ENCODE peak calls at places on chromosomes 11 and 22, in ten cellular contexts. One of them, this sample, is unnamed.

GRCh38 chr22:43423046-43423445 is 11.2 kb downstream of the MPPED1 start:
- DNase-seq in fibroblast of pulmonary artery: no peak
- DNase-seq in mammary epithelial cell: no peak
- DNase-seq in pancreas: peak; percentile 5
- DNase-seq in A549: no peak
- DNase-seq in tibial artery: no peak
- DNase-seq in stomach: no peak
- DNase-seq in right lobe of liver: no peak
- DNase-seq in prostate gland: no peak
- DNase-seq in esophagus squamous epithelium: no peak
- DNase-seq in this sample: no peak

GRCh38 chr11:2574553-2575535 is 125.0 kb downstream of the KCNQ1OT1 start:
- DNase-seq in fibroblast of pulmonary artery: no peak
- DNase-seq in mammary epithelial cell: peak; percentile 24
- DNase-seq in pancreas: peak; percentile 24
- DNase-seq in A549: no peak
- DNase-seq in tibial artery: peak; percentile 59
- DNase-seq in stomach: peak; percentile 89
- DNase-seq in right lobe of liver: peak; percentile 14
- DNase-seq in prostate gland: peak; percentile 71
- DNase-seq in esophagus squamous epithelium: no peak
- DNase-seq in this sample: no peak

GRCh38 chr11:119782021-119782420 is 53.0 kb upstream of the NECTIN1 start:
- DNase-seq in fibroblast of pulmonary artery: no peak
- DNase-seq in mammary epithelial cell: no peak
- DNase-seq in pancreas: no peak
- DNase-seq in A549: no peak
- DNase-seq in tibial artery: no peak
- DNase-seq in stomach: no peak
- DNase-seq in right lobe of liver: no peak
- DNase-seq in prostate gland: no peak
- DNase-seq in esophagus squamous epithelium: no peak
- DNase-seq in this sample: no peak

GRCh38 chr11:2804189-2804588 is 81.4 kb downstream of the CDKN1C start:
- DNase-seq in fibroblast of pulmonary artery: no peak
- DNase-seq in mammary epithelial cell: no peak
- DNase-seq in pancreas: no peak
- DNase-seq in A549: no peak
- DNase-seq in tibial artery: no peak
- DNase-seq in stomach: no peak
- DNase-seq in right lobe of liver: peak; percentile 5
- DNase-seq in prostate gland: no peak
- DNase-seq in esophagus squamous epithelium: no peak
- DNase-seq in this sample: no peak

GRCh38 chr11:97732011-97732632 is 1288.6 kb upstream of the CNTN5 start:
- DNase-seq in fibroblast of pulmonary artery: no peak
- DNase-seq in mammary epithelial cell: peak; percentile 9
- DNase-seq in pancreas: no peak
- DNase-seq in A549: no peak
- DNase-seq in tibial artery: no peak
- DNase-seq in stomach: no peak
- DNase-seq in right lobe of liver: no peak
- DNase-seq in prostate gland: no peak
- DNase-seq in esophagus squamous epithelium: no peak
- DNase-seq in this sample: no peak

GRCh38 chr11:99548264-99548663 is 527.5 kb downstream of the CNTN5 start:
- DNase-seq in fibroblast of pulmonary artery: peak; percentile 10
- DNase-seq in mammary epithelial cell: no peak
- DNase-seq in pancreas: no peak
- DNase-seq in A549: no peak
- DNase-seq in tibial artery: no peak
- DNase-seq in stomach: no peak
- DNase-seq in right lobe of liver: no peak
- DNase-seq in prostate gland: no peak
- DNase-seq in esophagus squamous epithelium: no peak
- DNase-seq in this sample: no peak

GRCh38 chr22:17576475-17576874 is 13.2 kb downstream of the SLC25A18 start:
- DNase-seq in fibroblast of pulmonary artery: peak; percentile 80
- DNase-seq in mammary epithelial cell: peak; percentile 99
- DNase-seq in pancreas: no peak
- DNase-seq in A549: no peak
- DNase-seq in tibial artery: no peak
- DNase-seq in stomach: no peak
- DNase-seq in right lobe of liver: no peak
- DNase-seq in prostate gland: no peak
- DNase-seq in esophagus squamous epithelium: no peak
- DNase-seq in this sample: peak; percentile 34

GRCh38 chr11:118401880-118402590 is 629 bp downstream of the ATP5MG start:
- DNase-seq in fibroblast of pulmonary artery: peak; percentile 88
- DNase-seq in mammary epithelial cell: peak; percentile 63
- DNase-seq in pancreas: no peak
- DNase-seq in A549: peak; percentile 18
- DNase-seq in tibial artery: no peak
- DNase-seq in stomach: no peak
- DNase-seq in right lobe of liver: no peak
- DNase-seq in prostate gland: no peak
- DNase-seq in esophagus squamous epithelium: no peak
- DNase-seq in this sample: no peak

GRCh38 chr11:70853103-70853830 is 399.1 kb downstream of the SHANK2 start:
- DNase-seq in fibroblast of pulmonary artery: no peak
- DNase-seq in mammary epithelial cell: no peak
- DNase-seq in pancreas: no peak
- DNase-seq in A549: no peak
- DNase-seq in tibial artery: no peak
- DNase-seq in stomach: no peak
- DNase-seq in right lobe of liver: no peak
- DNase-seq in prostate gland: no peak
- DNase-seq in esophagus squamous epithelium: no peak
- DNase-seq in this sample: no peak

GRCh38 chr22:32723632-32724031 is 77.9 kb upstream of the TIMP3 start:
- DNase-seq in fibroblast of pulmonary artery: peak; percentile 86
- DNase-seq in mammary epithelial cell: peak; percentile 93
- DNase-seq in pancreas: no peak
- DNase-seq in A549: no peak
- DNase-seq in tibial artery: peak; percentile 89
- DNase-seq in stomach: peak; percentile 34
- DNase-seq in right lobe of liver: peak; percentile 64
- DNase-seq in prostate gland: peak; percentile 42
- DNase-seq in esophagus squamous epithelium: no peak
- DNase-seq in this sample: no peak

GRCh38 chr11:10317776-10318526 is 13.1 kb downstream of the ADM start:
- DNase-seq in fibroblast of pulmonary artery: no peak
- DNase-seq in mammary epithelial cell: no peak
- DNase-seq in pancreas: no peak
- DNase-seq in A549: no peak
- DNase-seq in tibial artery: no peak
- DNase-seq in stomach: no peak
- DNase-seq in right lobe of liver: no peak
- DNase-seq in prostate gland: no peak
- DNase-seq in esophagus squamous epithelium: no peak
- DNase-seq in this sample: no peak

GRCh38 chr22:35873426-35873825 is 155.2 kb downstream of the RBFOX2 start:
- DNase-seq in fibroblast of pulmonary artery: no peak
- DNase-seq in mammary epithelial cell: no peak
- DNase-seq in pancreas: no peak
- DNase-seq in A549: no peak
- DNase-seq in tibial artery: no peak
- DNase-seq in stomach: no peak
- DNase-seq in right lobe of liver: no peak
- DNase-seq in prostate gland: no peak
- DNase-seq in esophagus squamous epithelium: no peak
- DNase-seq in this sample: no peak

GRCh38 chr11:82900277-82901164 is at the start of gene PRCP:
- DNase-seq in fibroblast of pulmonary artery: peak; percentile 90
- DNase-seq in mammary epithelial cell: peak; percentile 89
- DNase-seq in pancreas: peak; percentile 94
- DNase-seq in A549: peak; percentile 94
- DNase-seq in tibial artery: peak; percentile 98
- DNase-seq in stomach: peak; percentile 96
- DNase-seq in right lobe of liver: peak; percentile 97
- DNase-seq in prostate gland: peak; percentile 96
- DNase-seq in esophagus squamous epithelium: peak; percentile 54
- DNase-seq in this sample: peak; percentile 89

DNA sequence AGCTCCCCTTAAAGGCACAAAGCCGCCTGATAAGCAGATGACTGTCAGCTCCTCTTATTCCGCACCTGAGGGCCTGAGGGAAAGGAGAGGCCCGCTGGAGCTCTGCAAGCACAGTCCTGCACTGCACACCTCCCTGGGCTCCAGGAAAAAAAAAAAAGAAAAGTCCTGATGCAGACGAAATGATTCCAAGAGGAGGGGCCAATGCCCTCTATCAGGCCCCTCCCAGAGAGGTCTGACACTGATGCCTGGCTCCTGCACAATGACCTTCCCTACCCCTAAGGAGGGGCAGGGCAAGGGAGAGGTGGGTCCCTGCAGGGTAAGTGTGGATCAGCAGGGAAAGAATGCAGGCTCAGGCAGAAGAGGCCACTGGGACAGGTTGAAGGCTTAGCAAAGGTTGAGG is 572.7 kb downstream of the SOX6 start:
- DNase-seq in fibroblast of pulmonary artery: no peak
- DNase-seq in mammary epithelial cell: peak; percentile 55
- DNase-seq in pancreas: no peak
- DNase-seq in A549: no peak
- DNase-seq in tibial artery: no peak
- DNase-seq in stomach: no peak
- DNase-seq in right lobe of liver: no peak
- DNase-seq in prostate gland: no peak
- DNase-seq in esophagus squamous epithelium: no peak
- DNase-seq in this sample: no peak
- TF ChIP-seq CTCF in fibroblast of pulmonary artery: no peak
- TF ChIP-seq CTCF in mammary epithelial cell: no peak
- TF ChIP-seq CTCF in pancreas: no peak
- TF ChIP-seq CTCF in A549: no peak
- TF ChIP-seq CTCF in tibial artery: no peak
- TF ChIP-seq CTCF in stomach: no peak
- TF ChIP-seq CTCF in right lobe of liver: no peak
- TF ChIP-seq CTCF in prostate gland: no peak
- TF ChIP-seq CTCF in esophagus squamous epithelium: no peak
- TF ChIP-seq CTCF in this sample: no peak

DNA sequence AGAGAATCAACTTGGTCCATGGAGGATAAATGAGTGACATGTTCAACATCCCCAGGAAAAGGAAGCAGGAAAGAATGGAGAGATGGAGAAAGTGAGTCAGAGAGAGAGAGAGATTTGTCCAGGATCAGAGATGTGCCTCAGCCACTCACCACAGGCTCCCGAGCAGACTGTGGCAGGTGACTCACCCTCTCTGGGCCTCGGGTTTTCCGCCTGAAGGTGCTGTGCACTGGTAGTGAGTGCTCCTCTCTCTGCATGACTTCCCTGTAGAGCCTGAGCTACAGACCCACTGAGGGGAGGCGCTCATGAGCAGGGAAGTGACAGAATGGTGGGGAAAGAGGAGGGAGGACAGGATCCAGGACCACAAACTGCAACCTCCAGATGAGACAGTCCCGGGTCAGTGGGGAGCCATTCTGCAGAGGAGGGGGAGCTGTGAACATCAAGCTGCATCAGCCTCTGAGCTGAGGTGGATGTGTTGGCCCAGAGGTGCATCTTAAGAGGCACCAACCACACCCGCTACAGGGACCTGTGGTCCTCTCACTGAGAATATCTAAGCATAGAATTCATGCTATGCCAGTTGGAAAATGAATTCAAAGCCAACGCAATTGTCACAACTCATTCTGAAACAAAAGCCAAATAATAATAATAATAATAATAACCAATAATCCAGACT is 433.4 kb downstream of the BRD1 start:
- DNase-seq in fibroblast of pulmonary artery: no peak
- DNase-seq in mammary epithelial cell: no peak
- DNase-seq in pancreas: no peak
- DNase-seq in A549: no peak
- DNase-seq in tibial artery: no peak
- DNase-seq in stomach: no peak
- DNase-seq in right lobe of liver: no peak
- DNase-seq in prostate gland: no peak
- DNase-seq in esophagus squamous epithelium: no peak
- DNase-seq in this sample: no peak
- TF ChIP-seq CTCF in fibroblast of pulmonary artery: no peak
- TF ChIP-seq CTCF in mammary epithelial cell: no peak
- TF ChIP-seq CTCF in pancreas: no peak
- TF ChIP-seq CTCF in A549: no peak
- TF ChIP-seq CTCF in tibial artery: no peak
- TF ChIP-seq CTCF in stomach: no peak
- TF ChIP-seq CTCF in right lobe of liver: no peak
- TF ChIP-seq CTCF in prostate gland: no peak
- TF ChIP-seq CTCF in esophagus squamous epithelium: no peak
- TF ChIP-seq CTCF in this sample: no peak

GRCh38 chr22:37075822-37076433 is 24.4 kb downstream of the KCTD17 start:
- DNase-seq in fibroblast of pulmonary artery: no peak
- DNase-seq in mammary epithelial cell: no peak
- DNase-seq in pancreas: no peak
- DNase-seq in A549: no peak
- DNase-seq in tibial artery: no peak
- DNase-seq in stomach: no peak
- DNase-seq in right lobe of liver: no peak
- DNase-seq in prostate gland: no peak
- DNase-seq in esophagus squamous epithelium: no peak
- DNase-seq in this sample: no peak

GRCh38 chr22:37079668-37080171 is 28.2 kb downstream of the KCTD17 start:
- DNase-seq in fibroblast of pulmonary artery: peak; percentile 67
- DNase-seq in mammary epithelial cell: no peak
- DNase-seq in pancreas: no peak
- DNase-seq in A549: no peak
- DNase-seq in tibial artery: no peak
- DNase-seq in stomach: peak; percentile 41
- DNase-seq in right lobe of liver: no peak
- DNase-seq in prostate gland: no peak
- DNase-seq in esophagus squamous epithelium: no peak
- DNase-seq in this sample: no peak

GRCh38 chr22:37079158-37079557 is 27.6 kb downstream of the KCTD17 start:
- DNase-seq in fibroblast of pulmonary artery: no peak
- DNase-seq in mammary epithelial cell: no peak
- DNase-seq in pancreas: no peak
- DNase-seq in A549: no peak
- DNase-seq in tibial artery: no peak
- DNase-seq in stomach: no peak
- DNase-seq in right lobe of liver: no peak
- DNase-seq in prostate gland: no peak
- DNase-seq in esophagus squamous epithelium: no peak
- DNase-seq in this sample: no peak

GRCh38 chr22:37080438-37080837 is 28.9 kb downstream of the KCTD17 start:
- DNase-seq in fibroblast of pulmonary artery: no peak
- DNase-seq in mammary epithelial cell: no peak
- DNase-seq in pancreas: no peak
- DNase-seq in A549: no peak
- DNase-seq in tibial artery: no peak
- DNase-seq in stomach: no peak
- DNase-seq in right lobe of liver: no peak
- DNase-seq in prostate gland: no peak
- DNase-seq in esophagus squamous epithelium: no peak
- DNase-seq in this sample: no peak

GRCh38 chr22:37077802-37078448 is 26.4 kb downstream of the KCTD17 start:
- DNase-seq in fibroblast of pulmonary artery: peak; percentile 61
- DNase-seq in mammary epithelial cell: peak; percentile 7
- DNase-seq in pancreas: peak; percentile 64
- DNase-seq in A549: peak; percentile 76
- DNase-seq in tibial artery: no peak
- DNase-seq in stomach: peak; percentile 71
- DNase-seq in right lobe of liver: peak; percentile 67
- DNase-seq in prostate gland: peak; percentile 32
- DNase-seq in esophagus squamous epithelium: no peak
- DNase-seq in this sample: peak; percentile 84
- TF ChIP-seq CTCF in fibroblast of pulmonary artery: peak; percentile 99
- TF ChIP-seq CTCF in mammary epithelial cell: peak; percentile 100
- TF ChIP-seq CTCF in pancreas: peak; percentile 97
- TF ChIP-seq CTCF in A549: peak; percentile 82
- TF ChIP-seq CTCF in tibial artery: peak; percentile 74
- TF ChIP-seq CTCF in stomach: peak; percentile 95
- TF ChIP-seq CTCF in right lobe of liver: peak; percentile 99
- TF ChIP-seq CTCF in prostate gland: peak; percentile 70
- TF ChIP-seq CTCF in esophagus squamous epithelium: peak; percentile 92
- TF ChIP-seq CTCF in this sample: peak; percentile 98

GRCh38 chr22:41096841-41097240 is 4.4 kb downstream of the EP300 start:
- DNase-seq in fibroblast of pulmonary artery: no peak
- DNase-seq in mammary epithelial cell: no peak
- DNase-seq in pancreas: no peak
- DNase-seq in A549: no peak
- DNase-seq in tibial artery: no peak
- DNase-seq in stomach: no peak
- DNase-seq in right lobe of liver: no peak
- DNase-seq in prostate gland: no peak
- DNase-seq in esophagus squamous epithelium: no peak
- DNase-seq in this sample: no peak
- TF ChIP-seq CTCF in fibroblast of pulmonary artery: no peak
- TF ChIP-seq CTCF in mammary epithelial cell: no peak
- TF ChIP-seq CTCF in pancreas: no peak
- TF ChIP-seq CTCF in A549: no peak
- TF ChIP-seq CTCF in tibial artery: no peak
- TF ChIP-seq CTCF in stomach: no peak
- TF ChIP-seq CTCF in right lobe of liver: no peak
- TF ChIP-seq CTCF in prostate gland: no peak
- TF ChIP-seq CTCF in esophagus squamous epithelium: no peak
- TF ChIP-seq CTCF in this sample: no peak